ENCODE peak calls at places on chromosomes 16 and 17, in four cellular contexts. One of them, this sample, is unnamed.

GRCh38 chr17:72707881-72708280 is 384.6 kb downstream of the SLC39A11 start:
- DNase-seq in WTC11: no peak
- DNase-seq in K562: no peak
- DNase-seq in HepG2: no peak
- DNase-seq in this sample: no peak

GRCh38 chr17:6755731-6756184 is at the start of gene XAF1:
- DNase-seq in WTC11: no peak
- DNase-seq in K562: no peak
- DNase-seq in HepG2: no peak
- DNase-seq in this sample: no peak

GRCh38 chr17:70636517-70637133 is 467.3 kb downstream of the KCNJ2 start:
- DNase-seq in WTC11: no peak
- DNase-seq in K562: peak
- DNase-seq in HepG2: peak
- DNase-seq in this sample: peak

GRCh38 chr16:4293822-4294457 is 21.1 kb upstream of the TFAP4 start:
- DNase-seq in WTC11: peak
- DNase-seq in K562: no peak
- DNase-seq in HepG2: no peak
- DNase-seq in this sample: peak

GRCh38 chr17:68906638-68907037 is 48.6 kb downstream of the ABCA8 start:
- DNase-seq in WTC11: no peak
- DNase-seq in K562: peak
- DNase-seq in HepG2: peak
- DNase-seq in this sample: peak

GRCh38 chr16:13062219-13062618 is 160.8 kb downstream of the SHISA9 start:
- DNase-seq in WTC11: no peak
- DNase-seq in K562: no peak
- DNase-seq in HepG2: no peak
- DNase-seq in this sample: no peak

GRCh38 chr17:17557796-17558195 is 33.7 kb downstream of the PEMT start:
- DNase-seq in WTC11: no peak
- DNase-seq in K562: no peak
- DNase-seq in HepG2: no peak
- DNase-seq in this sample: no peak

GRCh38 chr17:40854175-40854814 is 12.7 kb downstream of the KRT12 start:
- DNase-seq in WTC11: no peak
- DNase-seq in K562: peak
- DNase-seq in HepG2: peak
- DNase-seq in this sample: no peak

GRCh38 chr16:28304214-28304613 is 11.9 kb downstream of the SBK1 start:
- DNase-seq in WTC11: peak
- DNase-seq in K562: peak
- DNase-seq in HepG2: peak
- DNase-seq in this sample: peak
- TF ChIP-seq ELF4 in WTC11: no peak
- TF ChIP-seq ELF4 in K562: no peak
- TF ChIP-seq ELF4 in HepG2: peak
- TF ChIP-seq ELF4 in this sample: no peak

GRCh38 chr17:8044819-8045810 is 6.3 kb downstream of the ALOX15B start:
- DNase-seq in WTC11: no peak
- DNase-seq in K562: no peak
- DNase-seq in HepG2: no peak
- DNase-seq in this sample: no peak

GRCh38 chr17:8041249-8041928 is 2.5 kb downstream of the ALOX15B start:
- DNase-seq in WTC11: no peak
- DNase-seq in K562: peak
- DNase-seq in HepG2: peak
- DNase-seq in this sample: peak

GRCh38 chr17:8039611-8040168 is 831 bp downstream of the ALOX15B start:
- DNase-seq in WTC11: no peak
- DNase-seq in K562: no peak
- DNase-seq in HepG2: no peak
- DNase-seq in this sample: no peak

GRCh38 chr17:8038954-8039610 is at the start of gene ALOX15B:
- DNase-seq in WTC11: peak
- DNase-seq in K562: no peak
- DNase-seq in HepG2: no peak
- DNase-seq in this sample: no peak

GRCh38 chr17:8041980-8042379 is 3.1 kb downstream of the ALOX15B start:
- DNase-seq in WTC11: no peak
- DNase-seq in K562: no peak
- DNase-seq in HepG2: no peak
- DNase-seq in this sample: peak
- TF ChIP-seq ELF4 in WTC11: no peak
- TF ChIP-seq ELF4 in K562: no peak
- TF ChIP-seq ELF4 in HepG2: no peak
- TF ChIP-seq ELF4 in this sample: no peak

DNA sequence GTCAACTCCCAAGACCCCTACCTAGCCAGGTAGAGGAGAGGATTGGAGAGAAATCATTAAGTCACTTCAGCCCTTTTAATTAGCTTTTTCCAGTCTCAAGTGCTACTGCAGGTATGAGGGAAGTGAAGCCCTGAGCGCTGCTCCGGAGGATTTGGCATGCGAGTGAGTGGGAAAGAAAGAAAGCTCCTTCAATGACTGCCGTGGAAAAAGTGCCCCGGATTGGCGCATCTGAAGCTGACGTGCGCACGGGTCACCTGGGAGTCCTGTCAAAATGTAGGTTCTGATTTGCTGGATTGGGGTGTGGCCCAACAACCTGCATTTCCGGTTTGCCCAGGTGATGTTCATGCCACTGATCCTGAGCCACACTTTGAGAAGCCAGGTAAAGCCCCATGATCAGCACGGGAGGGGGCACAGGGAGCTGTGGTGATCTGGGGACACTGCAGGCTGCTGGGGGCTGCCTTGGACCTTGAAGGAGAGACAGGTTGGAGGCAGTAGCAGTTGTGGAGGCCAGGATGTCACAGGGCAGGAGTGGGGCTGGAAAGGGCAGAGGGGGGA is 367.2 kb upstream of the TNRC6C start:
- DNase-seq in WTC11: no peak
- DNase-seq in K562: no peak
- DNase-seq in HepG2: no peak
- DNase-seq in this sample: no peak
- TF ChIP-seq ELF4 in WTC11: no peak
- TF ChIP-seq ELF4 in K562: no peak
- TF ChIP-seq ELF4 in HepG2: no peak
- TF ChIP-seq ELF4 in this sample: no peak

DNA sequence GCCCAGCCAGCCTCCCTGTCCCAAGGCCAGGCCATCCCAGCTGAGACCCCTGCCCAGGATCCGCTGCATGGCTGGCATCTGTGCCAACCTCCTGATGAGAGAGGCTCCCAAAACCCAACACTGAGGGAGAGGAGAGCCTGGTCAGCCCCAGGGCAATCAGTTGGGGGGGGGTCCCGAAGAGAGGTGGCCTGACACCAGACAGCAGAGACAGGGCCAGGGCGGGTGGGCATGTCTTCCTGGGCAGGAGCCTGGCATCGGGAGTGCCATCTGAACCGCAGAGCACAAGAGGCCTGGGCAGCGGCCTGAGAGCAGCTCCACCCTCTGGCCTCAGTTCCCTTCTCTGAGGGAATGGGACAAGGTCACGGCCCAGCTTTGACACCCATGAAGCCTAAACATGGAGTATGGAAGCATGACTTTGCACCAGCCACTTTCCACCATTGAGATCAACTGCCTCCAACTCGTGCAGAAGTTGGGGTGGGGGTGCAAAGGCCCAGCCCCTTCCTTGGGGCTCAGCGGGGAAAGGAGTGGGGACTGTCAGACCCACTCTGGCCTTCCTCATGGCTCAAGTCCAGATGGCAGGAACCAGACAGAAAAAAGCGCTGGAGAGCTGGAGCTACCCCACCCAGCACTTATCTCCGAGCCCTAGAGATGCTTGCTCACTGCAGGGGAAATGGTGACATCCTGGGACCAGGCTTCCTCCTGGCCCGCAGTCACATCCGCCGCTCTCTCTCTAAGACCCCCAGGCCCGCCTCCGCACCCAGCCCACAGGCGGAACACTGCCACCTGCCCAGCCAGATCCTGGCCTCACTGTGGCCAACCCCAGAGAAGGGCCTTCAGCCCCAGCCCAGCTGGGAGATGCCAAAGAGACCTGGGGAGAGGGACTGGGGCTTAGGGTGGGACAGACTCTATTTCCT is 9.7 kb downstream of the RHBDF2 start:
- DNase-seq in WTC11: no peak
- DNase-seq in K562: peak
- DNase-seq in HepG2: no peak
- DNase-seq in this sample: no peak
- TF ChIP-seq ELF4 in WTC11: no peak
- TF ChIP-seq ELF4 in K562: no peak
- TF ChIP-seq ELF4 in HepG2: no peak
- TF ChIP-seq ELF4 in this sample: no peak

GRCh38 chr16:2791174-2791573 is 3.8 kb upstream of the PRSS33 start:
- DNase-seq in WTC11: no peak
- DNase-seq in K562: no peak
- DNase-seq in HepG2: no peak
- DNase-seq in this sample: no peak

GRCh38 chr16:2790631-2791030 is 3.3 kb upstream of the PRSS33 start:
- DNase-seq in WTC11: no peak
- DNase-seq in K562: no peak
- DNase-seq in HepG2: no peak
- DNase-seq in this sample: no peak

GRCh38 chr16:2795714-2796143 is 2.5 kb upstream of the PRSS41 start:
- DNase-seq in WTC11: no peak
- DNase-seq in K562: peak
- DNase-seq in HepG2: no peak
- DNase-seq in this sample: no peak

GRCh38 chr16:2787961-2788360 is 601 bp upstream of the PRSS33 start:
- DNase-seq in WTC11: no peak
- DNase-seq in K562: no peak
- DNase-seq in HepG2: no peak
- DNase-seq in this sample: no peak

DNA sequence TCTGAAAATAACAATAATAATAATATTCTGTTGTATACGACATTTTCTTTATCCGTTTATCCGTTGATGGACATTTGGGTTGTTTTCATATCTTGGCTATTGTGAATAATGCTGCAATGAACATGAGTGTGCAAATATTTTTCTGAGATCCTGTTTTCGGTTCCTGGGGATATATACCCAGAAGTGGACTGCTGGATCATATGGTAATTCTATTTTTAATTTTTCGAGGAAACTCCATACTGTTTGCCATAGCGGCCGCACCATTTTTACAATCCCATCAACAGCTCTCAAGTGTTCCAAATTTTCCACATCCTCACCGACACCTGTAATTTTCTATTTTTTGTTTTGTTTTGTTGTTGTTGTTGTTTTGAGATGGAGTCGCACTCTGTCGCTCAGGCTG is 5.3 kb upstream of the PRSS41 start:
- DNase-seq in WTC11: no peak
- DNase-seq in K562: no peak
- DNase-seq in HepG2: no peak
- DNase-seq in this sample: no peak
- TF ChIP-seq ELF4 in WTC11: no peak
- TF ChIP-seq ELF4 in K562: no peak
- TF ChIP-seq ELF4 in HepG2: no peak
- TF ChIP-seq ELF4 in this sample: no peak

GRCh38 chr16:80723981-80724380 is 80.4 kb downstream of the CDYL2 start:
- DNase-seq in WTC11: no peak
- DNase-seq in K562: no peak
- DNase-seq in HepG2: no peak
- DNase-seq in this sample: no peak

GRCh38 chr16:80719573-80719972 is 84.8 kb downstream of the CDYL2 start:
- DNase-seq in WTC11: no peak
- DNase-seq in K562: no peak
- DNase-seq in HepG2: no peak
- DNase-seq in this sample: no peak

GRCh38 chr16:80720759-80721470 is 83.5 kb downstream of the CDYL2 start:
- DNase-seq in WTC11: no peak
- DNase-seq in K562: no peak
- DNase-seq in HepG2: no peak
- DNase-seq in this sample: no peak

GRCh38 chr16:80725566-80726162 is 78.7 kb downstream of the CDYL2 start:
- DNase-seq in WTC11: no peak
- DNase-seq in K562: no peak
- DNase-seq in HepG2: no peak
- DNase-seq in this sample: no peak

GRCh38 chr16:80723091-80723490 is 81.3 kb downstream of the CDYL2 start:
- DNase-seq in WTC11: no peak
- DNase-seq in K562: no peak
- DNase-seq in HepG2: no peak
- DNase-seq in this sample: no peak
- TF ChIP-seq ELF4 in WTC11: no peak
- TF ChIP-seq ELF4 in K562: no peak
- TF ChIP-seq ELF4 in HepG2: no peak
- TF ChIP-seq ELF4 in this sample: no peak

DNA sequence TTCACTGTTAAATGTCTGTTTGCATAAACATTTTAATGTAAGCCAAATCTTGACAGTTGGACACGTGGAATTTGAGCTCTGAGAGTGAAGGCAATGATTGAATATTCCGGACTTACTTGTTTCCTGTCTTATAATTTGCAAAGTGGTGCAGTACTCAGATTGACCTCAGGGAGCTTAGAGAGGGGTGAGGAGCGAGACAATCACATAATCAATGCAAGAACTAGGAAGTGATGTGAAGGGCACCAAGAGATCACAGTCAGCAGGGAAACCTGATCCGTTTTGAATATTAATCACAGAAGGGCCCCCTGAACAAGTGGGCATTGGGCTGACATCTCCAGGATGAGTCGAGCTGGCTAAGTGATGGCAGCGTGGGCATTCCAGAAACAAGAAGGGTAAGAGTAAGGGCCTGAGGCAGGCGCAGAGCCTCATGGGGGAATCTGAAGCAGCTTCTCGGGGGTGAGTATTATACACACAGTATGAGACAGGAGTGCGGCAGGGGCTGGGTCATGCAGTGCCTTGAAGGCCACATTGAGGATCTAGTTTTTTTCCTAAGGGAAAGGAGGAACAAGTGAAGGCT is 26.1 kb downstream of the TEX2 start:
- DNase-seq in WTC11: no peak
- DNase-seq in K562: no peak
- DNase-seq in HepG2: peak
- DNase-seq in this sample: peak
- TF ChIP-seq ELF4 in WTC11: no peak
- TF ChIP-seq ELF4 in K562: no peak
- TF ChIP-seq ELF4 in HepG2: no peak
- TF ChIP-seq ELF4 in this sample: no peak

DNA sequence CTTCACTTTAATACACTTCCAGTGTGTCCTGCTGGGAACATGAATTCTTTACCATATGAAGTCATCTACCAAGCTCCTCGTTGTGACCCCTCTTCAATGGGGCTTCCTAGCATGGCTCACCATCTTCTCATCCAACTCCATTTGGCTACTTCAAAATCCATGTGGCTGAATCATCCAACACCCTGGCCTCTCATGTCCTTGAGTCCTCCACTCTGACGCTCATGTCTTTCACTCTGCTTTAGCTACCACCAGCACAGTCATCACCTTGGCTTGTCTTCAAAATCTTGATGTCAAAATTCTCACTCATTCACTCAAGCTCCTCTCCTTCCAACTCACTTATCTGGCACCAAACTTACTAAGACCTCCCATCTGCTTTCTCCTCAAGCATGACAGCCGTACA is 35.8 kb downstream of the AMFR start:
- DNase-seq in WTC11: no peak
- DNase-seq in K562: no peak
- DNase-seq in HepG2: no peak
- DNase-seq in this sample: no peak
- TF ChIP-seq ELF4 in WTC11: no peak
- TF ChIP-seq ELF4 in K562: no peak
- TF ChIP-seq ELF4 in HepG2: no peak
- TF ChIP-seq ELF4 in this sample: no peak

GRCh38 chr17:75142236-75142971 is 10.9 kb upstream of the NT5C start:
- DNase-seq in WTC11: no peak
- DNase-seq in K562: no peak
- DNase-seq in HepG2: no peak
- DNase-seq in this sample: no peak
- TF ChIP-seq ELF4 in WTC11: no peak
- TF ChIP-seq ELF4 in K562: no peak
- TF ChIP-seq ELF4 in HepG2: no peak
- TF ChIP-seq ELF4 in this sample: no peak